ENCODE peak calls at places on chromosomes 6 and 20, in nine cellular contexts. One of them, this sample, is unnamed.

GRCh38 chr6:42047790-42048405 is 2.4 kb upstream of the TAF8 start:
- DNase-seq in GM13976: no peak
- DNase-seq in B cell: no peak
- DNase-seq in stimulated activated CD8-positive, alpha-beta memory T cell treated with anti-CD3 and anti-CD28 coated beads, Interleukin-15, amount 100 ng/mL, for 1 hour: no peak
- DNase-seq in IMR-90: no peak
- DNase-seq in RWPE1: no peak
- DNase-seq in BJ: no peak
- DNase-seq in NCI-H2171: no peak
- DNase-seq in activated CD4-positive, CD25-positive, alpha-beta regulatory T cell treated with anti-CD3 and anti-CD28 coated beads, Interleukin-2, amount 50 U/mL, for 16 hours: no peak
- DNase-seq in this sample: no peak

GRCh38 chr6:117371492-117371891 is 54.2 kb downstream of the ROS1 start:
- DNase-seq in IMR-90: no peak
- DNase-seq in activated CD4-positive, CD25-positive, alpha-beta regulatory T cell treated with anti-CD3 and anti-CD28 coated beads, Interleukin-2, amount 50 U/mL, for 16 hours: no peak
- DNase-seq in RWPE1: no peak
- DNase-seq in B cell: no peak
- DNase-seq in BJ: no peak
- DNase-seq in GM13976: no peak
- DNase-seq in stimulated activated CD8-positive, alpha-beta memory T cell treated with anti-CD3 and anti-CD28 coated beads, Interleukin-15, amount 100 ng/mL, for 1 hour: no peak
- DNase-seq in NCI-H2171: no peak
- DNase-seq in this sample: no peak

GRCh38 chr6:53070808-53071207 is 5.6 kb downstream of the FBXO9 start:
- DNase-seq in NCI-H2171: no peak
- DNase-seq in stimulated activated CD8-positive, alpha-beta memory T cell treated with anti-CD3 and anti-CD28 coated beads, Interleukin-15, amount 100 ng/mL, for 1 hour: no peak
- DNase-seq in GM13976: peak
- DNase-seq in B cell: no peak
- DNase-seq in IMR-90: no peak
- DNase-seq in RWPE1: no peak
- DNase-seq in BJ: no peak
- DNase-seq in activated CD4-positive, CD25-positive, alpha-beta regulatory T cell treated with anti-CD3 and anti-CD28 coated beads, Interleukin-2, amount 50 U/mL, for 16 hours: no peak
- DNase-seq in this sample: no peak

GRCh38 chr20:45987108-45987780 is 15.2 kb upstream of the ZNF335 start:
- DNase-seq in RWPE1: peak
- DNase-seq in IMR-90: peak
- DNase-seq in GM13976: peak
- DNase-seq in B cell: peak
- DNase-seq in NCI-H2171: peak
- DNase-seq in stimulated activated CD8-positive, alpha-beta memory T cell treated with anti-CD3 and anti-CD28 coated beads, Interleukin-15, amount 100 ng/mL, for 1 hour: peak
- DNase-seq in activated CD4-positive, CD25-positive, alpha-beta regulatory T cell treated with anti-CD3 and anti-CD28 coated beads, Interleukin-2, amount 50 U/mL, for 16 hours: peak
- DNase-seq in BJ: no peak
- DNase-seq in this sample: peak

GRCh38 chr20:50388733-50389436 is 121.3 kb upstream of the PTPN1 start:
- DNase-seq in NCI-H2171: no peak
- DNase-seq in activated CD4-positive, CD25-positive, alpha-beta regulatory T cell treated with anti-CD3 and anti-CD28 coated beads, Interleukin-2, amount 50 U/mL, for 16 hours: no peak
- DNase-seq in GM13976: no peak
- DNase-seq in B cell: no peak
- DNase-seq in RWPE1: no peak
- DNase-seq in stimulated activated CD8-positive, alpha-beta memory T cell treated with anti-CD3 and anti-CD28 coated beads, Interleukin-15, amount 100 ng/mL, for 1 hour: no peak
- DNase-seq in BJ: no peak
- DNase-seq in IMR-90: no peak
- DNase-seq in this sample: no peak

GRCh38 chr6:71386215-71386614 is 97.6 kb downstream of the OGFRL1 start:
- DNase-seq in GM13976: no peak
- DNase-seq in IMR-90: no peak
- DNase-seq in RWPE1: no peak
- DNase-seq in BJ: no peak
- DNase-seq in B cell: no peak
- DNase-seq in activated CD4-positive, CD25-positive, alpha-beta regulatory T cell treated with anti-CD3 and anti-CD28 coated beads, Interleukin-2, amount 50 U/mL, for 16 hours: no peak
- DNase-seq in stimulated activated CD8-positive, alpha-beta memory T cell treated with anti-CD3 and anti-CD28 coated beads, Interleukin-15, amount 100 ng/mL, for 1 hour: no peak
- DNase-seq in NCI-H2171: no peak
- DNase-seq in this sample: no peak

GRCh38 chr6:108168501-108168979 is 2.7 kb downstream of the NR2E1 start:
- DNase-seq in activated CD4-positive, CD25-positive, alpha-beta regulatory T cell treated with anti-CD3 and anti-CD28 coated beads, Interleukin-2, amount 50 U/mL, for 16 hours: no peak
- DNase-seq in stimulated activated CD8-positive, alpha-beta memory T cell treated with anti-CD3 and anti-CD28 coated beads, Interleukin-15, amount 100 ng/mL, for 1 hour: no peak
- DNase-seq in IMR-90: no peak
- DNase-seq in BJ: no peak
- DNase-seq in RWPE1: no peak
- DNase-seq in NCI-H2171: no peak
- DNase-seq in GM13976: peak
- DNase-seq in B cell: peak
- DNase-seq in this sample: no peak

GRCh38 chr20:10971096-10971495 is 297.3 kb upstream of the JAG1 start:
- DNase-seq in B cell: no peak
- DNase-seq in BJ: no peak
- DNase-seq in IMR-90: no peak
- DNase-seq in NCI-H2171: no peak
- DNase-seq in GM13976: no peak
- DNase-seq in RWPE1: no peak
- DNase-seq in activated CD4-positive, CD25-positive, alpha-beta regulatory T cell treated with anti-CD3 and anti-CD28 coated beads, Interleukin-2, amount 50 U/mL, for 16 hours: no peak
- DNase-seq in stimulated activated CD8-positive, alpha-beta memory T cell treated with anti-CD3 and anti-CD28 coated beads, Interleukin-15, amount 100 ng/mL, for 1 hour: no peak
- DNase-seq in this sample: no peak

GRCh38 chr6:53165333-53165732 is 16.7 kb upstream of the GCM1 start:
- DNase-seq in NCI-H2171: no peak
- DNase-seq in RWPE1: no peak
- DNase-seq in IMR-90: peak
- DNase-seq in GM13976: no peak
- DNase-seq in activated CD4-positive, CD25-positive, alpha-beta regulatory T cell treated with anti-CD3 and anti-CD28 coated beads, Interleukin-2, amount 50 U/mL, for 16 hours: no peak
- DNase-seq in stimulated activated CD8-positive, alpha-beta memory T cell treated with anti-CD3 and anti-CD28 coated beads, Interleukin-15, amount 100 ng/mL, for 1 hour: no peak
- DNase-seq in BJ: no peak
- DNase-seq in B cell: no peak
- DNase-seq in this sample: no peak

GRCh38 chr6:53805725-53806124 is 10.9 kb downstream of the LRRC1 start:
- DNase-seq in activated CD4-positive, CD25-positive, alpha-beta regulatory T cell treated with anti-CD3 and anti-CD28 coated beads, Interleukin-2, amount 50 U/mL, for 16 hours: no peak
- DNase-seq in stimulated activated CD8-positive, alpha-beta memory T cell treated with anti-CD3 and anti-CD28 coated beads, Interleukin-15, amount 100 ng/mL, for 1 hour: no peak
- DNase-seq in GM13976: no peak
- DNase-seq in RWPE1: no peak
- DNase-seq in IMR-90: no peak
- DNase-seq in NCI-H2171: peak
- DNase-seq in B cell: no peak
- DNase-seq in BJ: no peak
- DNase-seq in this sample: no peak

GRCh38 chr20:18164356-18164755 is 26.7 kb downstream of the KAT14 start:
- DNase-seq in stimulated activated CD8-positive, alpha-beta memory T cell treated with anti-CD3 and anti-CD28 coated beads, Interleukin-15, amount 100 ng/mL, for 1 hour: no peak
- DNase-seq in BJ: no peak
- DNase-seq in NCI-H2171: no peak
- DNase-seq in RWPE1: no peak
- DNase-seq in IMR-90: peak
- DNase-seq in activated CD4-positive, CD25-positive, alpha-beta regulatory T cell treated with anti-CD3 and anti-CD28 coated beads, Interleukin-2, amount 50 U/mL, for 16 hours: no peak
- DNase-seq in GM13976: no peak
- DNase-seq in B cell: no peak
- DNase-seq in this sample: no peak

GRCh38 chr6:158603261-158604047 is 41.1 kb downstream of the DYNLT1 start:
- DNase-seq in RWPE1: no peak
- DNase-seq in activated CD4-positive, CD25-positive, alpha-beta regulatory T cell treated with anti-CD3 and anti-CD28 coated beads, Interleukin-2, amount 50 U/mL, for 16 hours: no peak
- DNase-seq in BJ: no peak
- DNase-seq in GM13976: no peak
- DNase-seq in stimulated activated CD8-positive, alpha-beta memory T cell treated with anti-CD3 and anti-CD28 coated beads, Interleukin-15, amount 100 ng/mL, for 1 hour: no peak
- DNase-seq in NCI-H2171: no peak
- DNase-seq in IMR-90: no peak
- DNase-seq in B cell: no peak
- DNase-seq in this sample: no peak

GRCh38 chr20:31972481-31973386 is 4.8 kb downstream of the XKR7 start:
- DNase-seq in GM13976: no peak
- DNase-seq in IMR-90: peak
- DNase-seq in B cell: no peak
- DNase-seq in activated CD4-positive, CD25-positive, alpha-beta regulatory T cell treated with anti-CD3 and anti-CD28 coated beads, Interleukin-2, amount 50 U/mL, for 16 hours: no peak
- DNase-seq in NCI-H2171: no peak
- DNase-seq in BJ: peak
- DNase-seq in RWPE1: no peak
- DNase-seq in stimulated activated CD8-positive, alpha-beta memory T cell treated with anti-CD3 and anti-CD28 coated beads, Interleukin-15, amount 100 ng/mL, for 1 hour: no peak
- DNase-seq in this sample: no peak

GRCh38 chr20:20710847-20711315 is 1.6 kb downstream of the RALGAPA2 start:
- DNase-seq in activated CD4-positive, CD25-positive, alpha-beta regulatory T cell treated with anti-CD3 and anti-CD28 coated beads, Interleukin-2, amount 50 U/mL, for 16 hours: no peak
- DNase-seq in RWPE1: no peak
- DNase-seq in GM13976: no peak
- DNase-seq in BJ: no peak
- DNase-seq in stimulated activated CD8-positive, alpha-beta memory T cell treated with anti-CD3 and anti-CD28 coated beads, Interleukin-15, amount 100 ng/mL, for 1 hour: no peak
- DNase-seq in B cell: no peak
- DNase-seq in NCI-H2171: no peak
- DNase-seq in IMR-90: no peak
- DNase-seq in this sample: no peak

GRCh38 chr6:40166963-40167362 is 232.7 kb upstream of the MOCS1 start:
- DNase-seq in B cell: no peak
- DNase-seq in RWPE1: no peak
- DNase-seq in BJ: no peak
- DNase-seq in NCI-H2171: no peak
- DNase-seq in GM13976: no peak
- DNase-seq in IMR-90: no peak
- DNase-seq in stimulated activated CD8-positive, alpha-beta memory T cell treated with anti-CD3 and anti-CD28 coated beads, Interleukin-15, amount 100 ng/mL, for 1 hour: no peak
- DNase-seq in activated CD4-positive, CD25-positive, alpha-beta regulatory T cell treated with anti-CD3 and anti-CD28 coated beads, Interleukin-2, amount 50 U/mL, for 16 hours: no peak
- DNase-seq in this sample: no peak

GRCh38 chr20:52746190-52746589 is 226.0 kb upstream of the TSHZ2 start:
- DNase-seq in B cell: no peak
- DNase-seq in GM13976: no peak
- DNase-seq in RWPE1: no peak
- DNase-seq in NCI-H2171: no peak
- DNase-seq in IMR-90: no peak
- DNase-seq in BJ: no peak
- DNase-seq in activated CD4-positive, CD25-positive, alpha-beta regulatory T cell treated with anti-CD3 and anti-CD28 coated beads, Interleukin-2, amount 50 U/mL, for 16 hours: no peak
- DNase-seq in stimulated activated CD8-positive, alpha-beta memory T cell treated with anti-CD3 and anti-CD28 coated beads, Interleukin-15, amount 100 ng/mL, for 1 hour: no peak
- DNase-seq in this sample: no peak

GRCh38 chr6:146433881-146434741 is 109.5 kb upstream of the RAB32 start:
- DNase-seq in activated CD4-positive, CD25-positive, alpha-beta regulatory T cell treated with anti-CD3 and anti-CD28 coated beads, Interleukin-2, amount 50 U/mL, for 16 hours: no peak
- DNase-seq in BJ: no peak
- DNase-seq in stimulated activated CD8-positive, alpha-beta memory T cell treated with anti-CD3 and anti-CD28 coated beads, Interleukin-15, amount 100 ng/mL, for 1 hour: no peak
- DNase-seq in IMR-90: no peak
- DNase-seq in GM13976: peak
- DNase-seq in B cell: no peak
- DNase-seq in RWPE1: no peak
- DNase-seq in NCI-H2171: no peak
- DNase-seq in this sample: no peak

GRCh38 chr6:24924956-24925355 is 10.8 kb downstream of the RIPOR2 start:
- DNase-seq in GM13976: no peak
- DNase-seq in B cell: no peak
- DNase-seq in BJ: no peak
- DNase-seq in RWPE1: no peak
- DNase-seq in NCI-H2171: no peak
- DNase-seq in activated CD4-positive, CD25-positive, alpha-beta regulatory T cell treated with anti-CD3 and anti-CD28 coated beads, Interleukin-2, amount 50 U/mL, for 16 hours: no peak
- DNase-seq in IMR-90: no peak
- DNase-seq in stimulated activated CD8-positive, alpha-beta memory T cell treated with anti-CD3 and anti-CD28 coated beads, Interleukin-15, amount 100 ng/mL, for 1 hour: no peak
- DNase-seq in this sample: peak

GRCh38 chr6:128235556-128235955 is 284.8 kb downstream of the PTPRK start:
- DNase-seq in stimulated activated CD8-positive, alpha-beta memory T cell treated with anti-CD3 and anti-CD28 coated beads, Interleukin-15, amount 100 ng/mL, for 1 hour: no peak
- DNase-seq in RWPE1: peak
- DNase-seq in GM13976: no peak
- DNase-seq in NCI-H2171: no peak
- DNase-seq in B cell: no peak
- DNase-seq in IMR-90: no peak
- DNase-seq in BJ: no peak
- DNase-seq in activated CD4-positive, CD25-positive, alpha-beta regulatory T cell treated with anti-CD3 and anti-CD28 coated beads, Interleukin-2, amount 50 U/mL, for 16 hours: no peak
- DNase-seq in this sample: no peak

GRCh38 chr6:124466949-124467348 is 495.3 kb upstream of the RNF217 start:
- DNase-seq in BJ: no peak
- DNase-seq in IMR-90: no peak
- DNase-seq in B cell: no peak
- DNase-seq in RWPE1: no peak
- DNase-seq in NCI-H2171: no peak
- DNase-seq in activated CD4-positive, CD25-positive, alpha-beta regulatory T cell treated with anti-CD3 and anti-CD28 coated beads, Interleukin-2, amount 50 U/mL, for 16 hours: no peak
- DNase-seq in stimulated activated CD8-positive, alpha-beta memory T cell treated with anti-CD3 and anti-CD28 coated beads, Interleukin-15, amount 100 ng/mL, for 1 hour: no peak
- DNase-seq in GM13976: no peak
- DNase-seq in this sample: no peak

GRCh38 chr6:37244430-37245310 is 12.9 kb upstream of the TBC1D22B start:
- DNase-seq in GM13976: no peak
- DNase-seq in B cell: no peak
- DNase-seq in IMR-90: peak
- DNase-seq in NCI-H2171: peak
- DNase-seq in stimulated activated CD8-positive, alpha-beta memory T cell treated with anti-CD3 and anti-CD28 coated beads, Interleukin-15, amount 100 ng/mL, for 1 hour: no peak
- DNase-seq in BJ: peak
- DNase-seq in RWPE1: peak
- DNase-seq in activated CD4-positive, CD25-positive, alpha-beta regulatory T cell treated with anti-CD3 and anti-CD28 coated beads, Interleukin-2, amount 50 U/mL, for 16 hours: no peak
- DNase-seq in this sample: no peak

GRCh38 chr20:45502561-45502960 is 12.9 kb downstream of the SPINT3 start:
- DNase-seq in BJ: no peak
- DNase-seq in RWPE1: no peak
- DNase-seq in activated CD4-positive, CD25-positive, alpha-beta regulatory T cell treated with anti-CD3 and anti-CD28 coated beads, Interleukin-2, amount 50 U/mL, for 16 hours: no peak
- DNase-seq in stimulated activated CD8-positive, alpha-beta memory T cell treated with anti-CD3 and anti-CD28 coated beads, Interleukin-15, amount 100 ng/mL, for 1 hour: no peak
- DNase-seq in IMR-90: no peak
- DNase-seq in GM13976: no peak
- DNase-seq in NCI-H2171: no peak
- DNase-seq in B cell: no peak
- DNase-seq in this sample: no peak

GRCh38 chr20:9838378-9839295 is at the start of gene PAK5:
- DNase-seq in activated CD4-positive, CD25-positive, alpha-beta regulatory T cell treated with anti-CD3 and anti-CD28 coated beads, Interleukin-2, amount 50 U/mL, for 16 hours: no peak
- DNase-seq in RWPE1: no peak
- DNase-seq in NCI-H2171: peak
- DNase-seq in BJ: no peak
- DNase-seq in stimulated activated CD8-positive, alpha-beta memory T cell treated with anti-CD3 and anti-CD28 coated beads, Interleukin-15, amount 100 ng/mL, for 1 hour: no peak
- DNase-seq in GM13976: no peak
- DNase-seq in B cell: no peak
- DNase-seq in IMR-90: peak
- DNase-seq in this sample: no peak

GRCh38 chr6:56865081-56865875 is 89.6 kb upstream of the BEND6 start:
- DNase-seq in B cell: no peak
- DNase-seq in RWPE1: no peak
- DNase-seq in NCI-H2171: peak
- DNase-seq in IMR-90: no peak
- DNase-seq in stimulated activated CD8-positive, alpha-beta memory T cell treated with anti-CD3 and anti-CD28 coated beads, Interleukin-15, amount 100 ng/mL, for 1 hour: no peak
- DNase-seq in activated CD4-positive, CD25-positive, alpha-beta regulatory T cell treated with anti-CD3 and anti-CD28 coated beads, Interleukin-2, amount 50 U/mL, for 16 hours: no peak
- DNase-seq in GM13976: no peak
- DNase-seq in BJ: no peak
- DNase-seq in this sample: no peak

This sample was measured in stimulated activated naive CD4-positive, alpha-beta T cell treated with Interleukin-2 at 50 U/mL for 16 hours.